ENCODE peak calls at places on chromosomes 1 and 21, in six cellular contexts. N is fibroblast of lung, S is brain microvascular endothelial cell, O is neural progenitor cell, M is ascending aorta, R is MM.1S. V is an unnamed sample.

GRCh38 chr1:1419812-1420653 is 1.0 kb downstream of the ANKRD65 start:
- DNase-seq in S (no peak), M (no peak), R (no peak), O (peak; percentile 55), N (no peak), V (no peak)

GRCh38 chr1:45522324-45523104 is 830 bp upstream of the PRDX1 start:
- DNase-seq in N (no peak), R (no peak), O (no peak), M (no peak), S (peak; percentile 40), V (no peak)

GRCh38 chr1:45658171-45658570 is 28.2 kb downstream of the GPBP1L1 start:
- DNase-seq in R (no peak), M (no peak), S (no peak), O (no peak), N (no peak), V (no peak)

GRCh38 chr1:223670458-223671159 is 5.1 kb upstream of the CAPN8 start:
- DNase-seq in S (peak; percentile 9), N (peak; percentile 39), O (peak; percentile 69), R (peak; percentile 27), M (no peak), V (no peak)

GRCh38 chr21:37060296-37060695 is 12.6 kb downstream of the PIGP start:
- DNase-seq in N (peak; percentile 97), R (no peak), S (peak; percentile 98), M (peak; percentile 74), O (peak; percentile 76), V (no peak)

GRCh38 chr1:66176012-66176715 is 357.8 kb upstream of the SGIP1 start:
- DNase-seq in S (peak; percentile 56), N (peak; percentile 3), O (peak; percentile 66), R (no peak), M (no peak), V (no peak)

GRCh38 chr1:58887059-58887458 is 103.2 kb upstream of the JUN start:
- DNase-seq in R (no peak), O (no peak), M (no peak), N (peak; percentile 34), S (no peak), V (no peak)

GRCh38 chr1:5577255-5578040 is 414.8 kb downstream of the NPHP4 start:
- DNase-seq in M (no peak), S (no peak), R (no peak), N (no peak), O (no peak), V (no peak)

GRCh38 chr1:191343816-191344215 is 814.4 kb upstream of the RGS18 start:
- DNase-seq in O (no peak), S (no peak), N (peak; percentile 81), M (no peak), R (no peak), V (no peak)

GRCh38 chr1:231630558-231631205 is 4.1 kb downstream of the DISC1 start:
- DNase-seq in M (no peak), R (no peak), S (no peak), N (peak; percentile 70), O (no peak), V (no peak)

GRCh38 chr1:52356818-52357355 is 9.1 kb downstream of the CC2D1B start:
- DNase-seq in S (no peak), O (no peak), N (no peak), M (no peak), R (no peak), V (no peak)

GRCh38 chr1:211908453-211908852 is 77.9 kb upstream of the LPGAT1 start:
- DNase-seq in R (no peak), M (no peak), S (no peak), O (no peak), N (no peak), V (no peak)

GRCh38 chr1:33004628-33005027 is 32.1 kb downstream of the AK2 start:
- DNase-seq in O (no peak), S (peak; percentile 25), M (no peak), N (no peak), R (no peak), V (no peak)

GRCh38 chr1:203142124-203142523 is 14.6 kb downstream of the ADORA1 start:
- DNase-seq in S (no peak), O (no peak), R (no peak), N (no peak), M (no peak), V (no peak)

GRCh38 chr1:178491721-178492120 is 5.0 kb downstream of the CLEC20A start:
- DNase-seq in M (no peak), N (no peak), O (no peak), R (no peak), S (no peak), V (no peak)

GRCh38 chr1:42943166-42943565 is 15.5 kb downstream of the SLC2A1 start:
- DNase-seq in M (peak; percentile 82), O (no peak), N (no peak), R (no peak), S (peak; percentile 28), V (no peak)

GRCh38 chr21:27584266-27584665 is 617.4 kb upstream of the ADAMTS5 start:
- DNase-seq in S (no peak), R (no peak), M (no peak), O (no peak), N (no peak), V (no peak)

GRCh38 chr1:207866471-207867135 is 44.3 kb downstream of the CD34 start:
- DNase-seq in S (peak; percentile 64), O (no peak), R (no peak), N (peak; percentile 64), M (peak; percentile 91), V (peak; percentile 86)

GRCh38 chr1:201990427-201990826 is 8.0 kb downstream of the RNPEP start:
- DNase-seq in O (no peak), N (no peak), S (no peak), M (no peak), R (no peak), V (no peak)

GRCh38 chr1:8510041-8510823 is 192.3 kb downstream of the SLC45A1 start:
- DNase-seq in R (no peak), O (no peak), S (peak; percentile 73), N (peak; percentile 82), M (peak; percentile 74), V (no peak)

DNA sequence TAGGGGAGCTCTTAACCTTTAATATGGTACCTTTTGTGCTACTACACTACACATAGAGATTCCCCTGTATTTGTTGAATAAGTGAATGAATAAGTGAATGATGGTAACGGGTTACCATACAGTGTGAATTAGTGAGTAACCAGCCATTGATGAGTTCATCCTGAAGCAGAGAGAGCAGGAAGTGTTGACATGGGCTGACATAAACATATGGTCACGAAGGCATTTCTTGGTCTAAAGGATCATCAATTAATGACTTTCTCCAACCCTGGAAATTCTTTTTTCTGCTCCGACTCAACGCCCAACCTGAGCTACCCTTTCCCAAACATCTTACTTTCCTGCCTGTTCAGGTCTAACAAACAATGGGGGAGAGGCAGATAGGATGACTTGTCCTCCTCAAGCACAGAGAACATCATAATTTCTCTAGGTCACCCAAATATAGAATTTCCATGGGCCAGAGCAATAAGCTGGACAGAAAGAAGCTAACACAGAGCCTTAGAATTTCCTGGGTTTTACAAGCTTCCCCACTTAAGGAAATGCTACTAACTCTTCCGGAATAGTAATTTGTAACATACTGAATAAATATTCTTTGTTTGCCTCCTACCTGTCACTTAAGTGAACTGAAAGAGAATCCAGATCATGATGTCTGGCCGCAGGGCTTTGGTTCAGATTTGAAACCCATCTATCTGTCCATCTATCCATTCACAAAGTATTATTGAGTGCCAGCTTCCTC is 114.7 kb upstream of the NGF start:
- DNase-seq in M (no peak), R (no peak), O (no peak), N (no peak), S (no peak), V (no peak)
- H3K27me3 ChIP-seq in M (no peaks in the 10 kb centered on the region), R (no peaks in the 10 kb centered on the region), O (no peaks in the 10 kb centered on the region), N (no peaks in the 10 kb centered on the region), S (no peaks in the 10 kb centered on the region), V (no peaks in the 10 kb centered on the region)

GRCh38 chr1:171267391-171267790 is 19.1 kb downstream of the FMO1 start:
- DNase-seq in R (no peak), N (peak; percentile 14), M (no peak), O (no peak), S (no peak), V (no peak)
- H3K27me3 ChIP-seq in R (no peaks in the 10 kb centered on the region), N (no peaks in the 10 kb centered on the region), M (no peaks in the 10 kb centered on the region), O (no peaks in the 10 kb centered on the region), S (no peaks in the 10 kb centered on the region), V (no peaks in the 10 kb centered on the region)

GRCh38 chr21:41867313-41867712 is 11.8 kb downstream of the PRDM15 start:
- DNase-seq in O (no peak), R (no peak), S (no peak), M (no peak), N (no peak), V (no peak)

GRCh38 chr21:41863439-41863740 is 15.8 kb downstream of the PRDM15 start:
- DNase-seq in S (no peak), M (no peak), N (no peak), R (no peak), O (no peak), V (no peak)

GRCh38 chr21:41866274-41866809 is 12.8 kb downstream of the PRDM15 start:
- DNase-seq in S (no peak), N (no peak), R (no peak), O (no peak), M (no peak), V (no peak)

GRCh38 chr21:41864311-41865001 is 14.7 kb downstream of the PRDM15 start:
- DNase-seq in N (no peak), M (no peak), S (no peak), R (peak; percentile 43), O (no peak), V (no peak)

GRCh38 chr21:41865002-41865777 is 14.0 kb downstream of the PRDM15 start:
- DNase-seq in R (peak; percentile 75), O (no peak), M (no peak), N (no peak), S (no peak), V (no peak)
- H3K27me3 ChIP-seq in R (no peaks in the 10 kb centered on the region), O (no peaks in the 10 kb centered on the region), M (no peaks in the 10 kb centered on the region), N (no peaks in the 10 kb centered on the region), S (no peaks in the 10 kb centered on the region), V (no peaks in the 10 kb centered on the region)

GRCh38 chr21:33024278-33025103 is 1.2 kb upstream of the OLIG2 start:
- DNase-seq in R (no peak), O (peak; percentile 36), N (no peak), S (no peak), M (no peak), V (no peak)

GRCh38 chr21:33025471-33026298 is at the start of gene OLIG2:
- DNase-seq in O (peak; percentile 96), S (no peak), M (no peak), N (no peak), R (peak; percentile 66), V (no peak)

GRCh38 chr21:33023574-33024277 is 2.0 kb upstream of the OLIG2 start:
- DNase-seq in N (no peak), R (no peak), M (no peak), O (peak; percentile 75), S (no peak), V (no peak)

GRCh38 chr21:33026299-33026858 is 644 bp downstream of the OLIG2 start:
- DNase-seq in S (no peak), O (no peak), R (no peak), N (no peak), M (no peak), V (no peak)

DNA sequence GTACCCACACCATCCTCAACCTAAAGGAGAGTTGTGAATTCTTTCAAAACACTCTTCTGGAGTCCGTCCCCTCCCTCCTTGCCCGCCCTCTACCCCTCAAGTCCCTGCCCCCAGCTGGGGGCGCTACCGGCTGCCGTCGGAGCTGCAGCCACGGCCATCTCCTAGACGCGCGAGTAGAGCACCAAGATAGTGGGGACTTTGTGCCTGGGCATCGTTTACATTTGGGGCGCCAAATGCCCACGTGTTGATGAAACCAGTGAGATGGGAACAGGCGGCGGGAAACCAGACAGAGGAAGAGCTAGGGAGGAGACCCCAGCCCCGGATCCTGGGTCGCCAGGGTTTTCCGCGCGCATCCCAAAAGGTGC is 647 bp upstream of the OLIG2 start:
- DNase-seq in R (no peak), N (no peak), O (peak; percentile 81), S (no peak), M (no peak), V (no peak)
- H3K27me3 ChIP-seq in R (peaks cover 85% of the 10 kb centered on the region), N (peaks cover 88% of the 10 kb centered on the region), O (peaks cover 100% of the 10 kb centered on the region), S (peaks cover 99% of the 10 kb centered on the region), M (peaks cover 11% of the 10 kb centered on the region), V (peaks cover 100% of the 10 kb centered on the region)

GRCh38 chr1:228446849-228447248 is 30.2 kb upstream of the TRIM17 start:
- DNase-seq in O (peak; percentile 55), S (no peak), R (no peak), N (no peak), M (no peak), V (no peak)
- H3K27me3 ChIP-seq in O (peaks cover 73% of the 10 kb centered on the region), S (no peaks in the 10 kb centered on the region), R (no peaks in the 10 kb centered on the region), N (peaks cover 7% of the 10 kb centered on the region), M (no peaks in the 10 kb centered on the region), V (peaks cover 54% of the 10 kb centered on the region)

V was measured in suprapubic skin.